ENCODE peak calls at places on chromosome 12, in six cellular contexts. One of them, this sample, is unnamed.

GRCh38 chr12:74148849-74149248 is 388.8 kb upstream of the ATXN7L3B start:
- DNase-seq in pancreas: no peak
- DNase-seq in stomach: no peak
- DNase-seq in brain microvascular endothelial cell: no peak
- DNase-seq in CD8-positive, alpha-beta T cell: no peak
- DNase-seq in CD8-positive, alpha-beta memory T cell: no peak
- DNase-seq in this sample: no peak

GRCh38 chr12:108729612-108730336 is 1.5 kb downstream of the CORO1C start:
- DNase-seq in CD8-positive, alpha-beta memory T cell: no peak
- DNase-seq in CD8-positive, alpha-beta T cell: no peak
- DNase-seq in stomach: no peak
- DNase-seq in pancreas: no peak
- DNase-seq in brain microvascular endothelial cell: peak; percentile 49
- DNase-seq in this sample: peak; percentile 54

GRCh38 chr12:54740882-54741281 is 92.7 kb upstream of the DCD start:
- DNase-seq in stomach: no peak
- DNase-seq in brain microvascular endothelial cell: no peak
- DNase-seq in CD8-positive, alpha-beta T cell: no peak
- DNase-seq in CD8-positive, alpha-beta memory T cell: no peak
- DNase-seq in pancreas: no peak
- DNase-seq in this sample: no peak

GRCh38 chr12:93805736-93806141 is 128.6 kb downstream of the CRADD start:
- DNase-seq in CD8-positive, alpha-beta memory T cell: no peak
- DNase-seq in pancreas: no peak
- DNase-seq in brain microvascular endothelial cell: no peak
- DNase-seq in stomach: no peak
- DNase-seq in CD8-positive, alpha-beta T cell: no peak
- DNase-seq in this sample: no peak

GRCh38 chr12:131568336-131568735 is 142.6 kb upstream of the SFSWAP start:
- DNase-seq in stomach: no peak
- DNase-seq in brain microvascular endothelial cell: no peak
- DNase-seq in CD8-positive, alpha-beta memory T cell: no peak
- DNase-seq in CD8-positive, alpha-beta T cell: no peak
- DNase-seq in pancreas: no peak
- DNase-seq in this sample: no peak

GRCh38 chr12:57764662-57765002 is 2.2 kb downstream of the CYP27B1 start:
- DNase-seq in stomach: no peak
- DNase-seq in CD8-positive, alpha-beta memory T cell: no peak
- DNase-seq in CD8-positive, alpha-beta T cell: no peak
- DNase-seq in pancreas: peak; percentile 79
- DNase-seq in brain microvascular endothelial cell: no peak
- DNase-seq in this sample: no peak

GRCh38 chr12:29160230-29160629 is 11.2 kb downstream of the FAR2 start:
- DNase-seq in brain microvascular endothelial cell: no peak
- DNase-seq in CD8-positive, alpha-beta T cell: no peak
- DNase-seq in stomach: no peak
- DNase-seq in pancreas: no peak
- DNase-seq in CD8-positive, alpha-beta memory T cell: no peak
- DNase-seq in this sample: no peak

GRCh38 chr12:55696796-55697462 is 10.8 kb downstream of the ITGA7 start:
- DNase-seq in CD8-positive, alpha-beta T cell: no peak
- DNase-seq in pancreas: no peak
- DNase-seq in brain microvascular endothelial cell: no peak
- DNase-seq in stomach: no peak
- DNase-seq in CD8-positive, alpha-beta memory T cell: no peak
- DNase-seq in this sample: no peak

GRCh38 chr12:54135621-54136027 is 53.2 kb downstream of the SMUG1 start:
- DNase-seq in pancreas: no peak
- DNase-seq in stomach: peak; percentile 85
- DNase-seq in CD8-positive, alpha-beta memory T cell: no peak
- DNase-seq in brain microvascular endothelial cell: no peak
- DNase-seq in CD8-positive, alpha-beta T cell: no peak
- DNase-seq in this sample: no peak

GRCh38 chr12:128339669-128340068 is 72.7 kb downstream of the TMEM132C start:
- DNase-seq in stomach: no peak
- DNase-seq in CD8-positive, alpha-beta memory T cell: no peak
- DNase-seq in brain microvascular endothelial cell: no peak
- DNase-seq in CD8-positive, alpha-beta T cell: no peak
- DNase-seq in pancreas: no peak
- DNase-seq in this sample: no peak

GRCh38 chr12:2034633-2035420 is 18.0 kb upstream of the CACNA1C start:
- DNase-seq in stomach: peak; percentile 90
- DNase-seq in pancreas: peak; percentile 90
- DNase-seq in CD8-positive, alpha-beta memory T cell: peak; percentile 84
- DNase-seq in CD8-positive, alpha-beta T cell: peak; percentile 83
- DNase-seq in brain microvascular endothelial cell: peak; percentile 40
- DNase-seq in this sample: peak; percentile 69

GRCh38 chr12:124456652-124457152 is 110.7 kb downstream of the NCOR2 start:
- DNase-seq in pancreas: no peak
- DNase-seq in brain microvascular endothelial cell: no peak
- DNase-seq in CD8-positive, alpha-beta T cell: peak; percentile 57
- DNase-seq in stomach: no peak
- DNase-seq in CD8-positive, alpha-beta memory T cell: peak; percentile 57
- DNase-seq in this sample: no peak

GRCh38 chr12:12333980-12334709 is 15.9 kb downstream of the MANSC1 start:
- DNase-seq in pancreas: peak; percentile 59
- DNase-seq in stomach: peak; percentile 65
- DNase-seq in brain microvascular endothelial cell: peak; percentile 18
- DNase-seq in CD8-positive, alpha-beta T cell: peak; percentile 61
- DNase-seq in CD8-positive, alpha-beta memory T cell: peak; percentile 51
- DNase-seq in this sample: no peak

GRCh38 chr12:47834199-47835016 is 14.7 kb upstream of the HDAC7 start:
- DNase-seq in CD8-positive, alpha-beta T cell: no peak
- DNase-seq in brain microvascular endothelial cell: no peak
- DNase-seq in CD8-positive, alpha-beta memory T cell: no peak
- DNase-seq in pancreas: no peak
- DNase-seq in stomach: no peak
- DNase-seq in this sample: no peak

GRCh38 chr12:91317324-91317723 is 134.7 kb upstream of the DCN start:
- DNase-seq in pancreas: no peak
- DNase-seq in brain microvascular endothelial cell: no peak
- DNase-seq in CD8-positive, alpha-beta T cell: no peak
- DNase-seq in stomach: no peak
- DNase-seq in CD8-positive, alpha-beta memory T cell: no peak
- DNase-seq in this sample: no peak

GRCh38 chr12:16606117-16606200 is at the start of gene LMO3:
- DNase-seq in CD8-positive, alpha-beta memory T cell: no peak
- DNase-seq in pancreas: no peak
- DNase-seq in brain microvascular endothelial cell: no peak
- DNase-seq in CD8-positive, alpha-beta T cell: no peak
- DNase-seq in stomach: no peak
- DNase-seq in this sample: no peak

GRCh38 chr12:16605666-16606116 is 271 bp downstream of the LMO3 start:
- DNase-seq in stomach: no peak
- DNase-seq in brain microvascular endothelial cell: no peak
- DNase-seq in CD8-positive, alpha-beta T cell: no peak
- DNase-seq in pancreas: no peak
- DNase-seq in CD8-positive, alpha-beta memory T cell: no peak
- DNase-seq in this sample: no peak

GRCh38 chr12:16603916-16604575 is 1.9 kb downstream of the LMO3 start:
- DNase-seq in CD8-positive, alpha-beta T cell: no peak
- DNase-seq in brain microvascular endothelial cell: no peak
- DNase-seq in stomach: no peak
- DNase-seq in pancreas: no peak
- DNase-seq in CD8-positive, alpha-beta memory T cell: no peak
- DNase-seq in this sample: no peak

GRCh38 chr12:16603265-16603915 is 2.6 kb downstream of the LMO3 start:
- DNase-seq in pancreas: no peak
- DNase-seq in CD8-positive, alpha-beta memory T cell: no peak
- DNase-seq in stomach: no peak
- DNase-seq in CD8-positive, alpha-beta T cell: no peak
- DNase-seq in brain microvascular endothelial cell: no peak
- DNase-seq in this sample: no peak

DNA sequence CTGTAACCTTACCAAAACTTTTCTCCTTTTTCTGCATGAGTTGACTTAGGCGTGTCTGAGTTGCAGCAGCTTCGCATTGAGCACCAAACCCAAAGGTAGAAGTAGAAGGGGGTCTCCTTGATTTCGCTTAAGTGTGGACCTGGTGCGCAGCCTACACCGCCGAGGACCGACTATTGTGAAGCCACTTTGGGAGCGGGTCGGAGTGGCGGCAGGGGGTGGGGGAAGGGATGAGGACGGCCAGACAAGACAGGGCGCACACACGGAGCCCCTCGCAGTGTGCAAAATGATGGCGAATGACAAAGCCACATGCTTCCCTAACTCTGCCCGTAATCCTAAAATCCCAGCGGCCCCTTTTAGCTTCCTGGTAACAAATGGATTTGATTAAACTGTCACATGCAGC is 1.1 kb downstream of the LMO3 start:
- DNase-seq in pancreas: no peak
- DNase-seq in CD8-positive, alpha-beta T cell: no peak
- DNase-seq in CD8-positive, alpha-beta memory T cell: no peak
- DNase-seq in brain microvascular endothelial cell: no peak
- DNase-seq in stomach: no peak
- DNase-seq in this sample: no peak
- H3K27ac ChIP-seq in pancreas: peak overlapping the region; percentile 88
- H3K27ac ChIP-seq in CD8-positive, alpha-beta T cell: no peak overlapping the region
- H3K27ac ChIP-seq in CD8-positive, alpha-beta memory T cell: no peak overlapping the region
- H3K27ac ChIP-seq in brain microvascular endothelial cell: no peak overlapping the region
- H3K27ac ChIP-seq in stomach: no peak overlapping the region
- H3K27ac ChIP-seq in this sample: no peak overlapping the region

GRCh38 chr12:6225630-6226001 is 25.4 kb downstream of the CD9 start:
- DNase-seq in CD8-positive, alpha-beta T cell: no peak
- DNase-seq in CD8-positive, alpha-beta memory T cell: no peak
- DNase-seq in pancreas: no peak
- DNase-seq in brain microvascular endothelial cell: no peak
- DNase-seq in stomach: no peak
- DNase-seq in this sample: no peak

GRCh38 chr12:6221146-6221545 is 20.9 kb downstream of the CD9 start:
- DNase-seq in brain microvascular endothelial cell: no peak
- DNase-seq in stomach: no peak
- DNase-seq in pancreas: no peak
- DNase-seq in CD8-positive, alpha-beta T cell: no peak
- DNase-seq in CD8-positive, alpha-beta memory T cell: no peak
- DNase-seq in this sample: no peak

GRCh38 chr12:6224550-6224949 is 24.4 kb downstream of the CD9 start:
- DNase-seq in CD8-positive, alpha-beta memory T cell: no peak
- DNase-seq in brain microvascular endothelial cell: no peak
- DNase-seq in stomach: no peak
- DNase-seq in CD8-positive, alpha-beta T cell: no peak
- DNase-seq in pancreas: no peak
- DNase-seq in this sample: no peak

GRCh38 chr12:6222009-6222702 is 22.0 kb downstream of the CD9 start:
- DNase-seq in brain microvascular endothelial cell: no peak
- DNase-seq in pancreas: no peak
- DNase-seq in CD8-positive, alpha-beta T cell: no peak
- DNase-seq in stomach: peak; percentile 70
- DNase-seq in CD8-positive, alpha-beta memory T cell: no peak
- DNase-seq in this sample: no peak

GRCh38 chr12:6223545-6223944 is 23.3 kb downstream of the CD9 start:
- DNase-seq in stomach: no peak
- DNase-seq in CD8-positive, alpha-beta T cell: no peak
- DNase-seq in brain microvascular endothelial cell: no peak
- DNase-seq in pancreas: no peak
- DNase-seq in CD8-positive, alpha-beta memory T cell: no peak
- DNase-seq in this sample: no peak
- H3K27ac ChIP-seq in stomach: peak overlapping the region; percentile 90
- H3K27ac ChIP-seq in CD8-positive, alpha-beta T cell: no peak overlapping the region
- H3K27ac ChIP-seq in brain microvascular endothelial cell: no peak overlapping the region
- H3K27ac ChIP-seq in pancreas: no peak overlapping the region
- H3K27ac ChIP-seq in CD8-positive, alpha-beta memory T cell: no peak overlapping the region
- H3K27ac ChIP-seq in this sample: peak overlapping the region; percentile 97

GRCh38 chr12:43292699-43293098 is 259.3 kb downstream of the ADAMTS20 start:
- DNase-seq in CD8-positive, alpha-beta T cell: no peak
- DNase-seq in CD8-positive, alpha-beta memory T cell: no peak
- DNase-seq in pancreas: no peak
- DNase-seq in brain microvascular endothelial cell: no peak
- DNase-seq in stomach: no peak
- DNase-seq in this sample: no peak

GRCh38 chr12:43294147-43294546 is 257.9 kb downstream of the ADAMTS20 start:
- DNase-seq in CD8-positive, alpha-beta T cell: no peak
- DNase-seq in brain microvascular endothelial cell: no peak
- DNase-seq in pancreas: no peak
- DNase-seq in stomach: no peak
- DNase-seq in CD8-positive, alpha-beta memory T cell: no peak
- DNase-seq in this sample: no peak

GRCh38 chr12:43294881-43295280 is 257.1 kb downstream of the ADAMTS20 start:
- DNase-seq in stomach: no peak
- DNase-seq in pancreas: no peak
- DNase-seq in CD8-positive, alpha-beta T cell: no peak
- DNase-seq in brain microvascular endothelial cell: no peak
- DNase-seq in CD8-positive, alpha-beta memory T cell: no peak
- DNase-seq in this sample: no peak

GRCh38 chr12:43291516-43291915 is 260.5 kb downstream of the ADAMTS20 start:
- DNase-seq in pancreas: no peak
- DNase-seq in stomach: no peak
- DNase-seq in CD8-positive, alpha-beta T cell: no peak
- DNase-seq in brain microvascular endothelial cell: peak; percentile 86
- DNase-seq in CD8-positive, alpha-beta memory T cell: no peak
- DNase-seq in this sample: no peak

GRCh38 chr12:43293396-43293795 is 258.6 kb downstream of the ADAMTS20 start:
- DNase-seq in stomach: no peak
- DNase-seq in CD8-positive, alpha-beta T cell: no peak
- DNase-seq in CD8-positive, alpha-beta memory T cell: no peak
- DNase-seq in pancreas: no peak
- DNase-seq in brain microvascular endothelial cell: no peak
- DNase-seq in this sample: no peak
- H3K27ac ChIP-seq in stomach: no peak overlapping the region
- H3K27ac ChIP-seq in CD8-positive, alpha-beta T cell: no peak overlapping the region
- H3K27ac ChIP-seq in CD8-positive, alpha-beta memory T cell: no peak overlapping the region
- H3K27ac ChIP-seq in pancreas: no peak overlapping the region
- H3K27ac ChIP-seq in brain microvascular endothelial cell: peak overlapping the region; percentile 31
- H3K27ac ChIP-seq in this sample: no peak overlapping the region

GRCh38 chr12:46386877-46387629 is 14.5 kb upstream of the SLC38A2 start:
- DNase-seq in stomach: no peak
- DNase-seq in CD8-positive, alpha-beta T cell: no peak
- DNase-seq in brain microvascular endothelial cell: peak; percentile 56
- DNase-seq in pancreas: no peak
- DNase-seq in CD8-positive, alpha-beta memory T cell: no peak
- DNase-seq in this sample: no peak

GRCh38 chr12:46383654-46384450 is 11.3 kb upstream of the SLC38A2 start:
- DNase-seq in pancreas: peak; percentile 91
- DNase-seq in brain microvascular endothelial cell: peak; percentile 95
- DNase-seq in CD8-positive, alpha-beta T cell: peak; percentile 74
- DNase-seq in stomach: peak; percentile 94
- DNase-seq in CD8-positive, alpha-beta memory T cell: peak; percentile 66
- DNase-seq in this sample: peak; percentile 41

GRCh38 chr12:46386360-46386867 is 13.8 kb upstream of the SLC38A2 start:
- DNase-seq in stomach: no peak
- DNase-seq in pancreas: no peak
- DNase-seq in CD8-positive, alpha-beta T cell: no peak
- DNase-seq in brain microvascular endothelial cell: peak; percentile 73
- DNase-seq in CD8-positive, alpha-beta memory T cell: no peak
- DNase-seq in this sample: peak; percentile 38

GRCh38 chr12:46384451-46385301 is 12.1 kb upstream of the SLC38A2 start:
- DNase-seq in pancreas: no peak
- DNase-seq in stomach: no peak
- DNase-seq in CD8-positive, alpha-beta memory T cell: no peak
- DNase-seq in CD8-positive, alpha-beta T cell: no peak
- DNase-seq in brain microvascular endothelial cell: no peak
- DNase-seq in this sample: no peak

DNA sequence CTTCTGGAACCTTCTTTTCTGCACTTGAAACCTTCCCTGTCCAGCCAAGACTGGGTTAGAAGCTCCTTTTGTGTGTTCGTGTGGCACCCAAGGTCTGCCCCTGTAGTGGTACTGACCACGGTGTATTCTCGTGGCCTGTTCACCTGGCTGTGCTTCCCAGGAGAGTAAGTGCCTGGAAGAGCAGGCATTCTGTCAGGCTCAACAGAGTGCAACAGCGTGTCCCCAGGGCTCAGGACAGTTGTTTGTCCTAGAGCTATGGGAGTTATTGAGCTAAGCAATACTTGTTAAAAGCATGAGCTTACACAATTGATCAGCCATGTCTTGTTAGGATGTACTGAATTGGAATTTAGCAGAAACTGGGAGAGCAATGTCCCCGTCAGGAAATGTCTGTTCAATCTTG is 12.9 kb upstream of the SLC38A2 start:
- DNase-seq in brain microvascular endothelial cell: no peak
- DNase-seq in CD8-positive, alpha-beta T cell: no peak
- DNase-seq in pancreas: no peak
- DNase-seq in CD8-positive, alpha-beta memory T cell: no peak
- DNase-seq in stomach: no peak
- DNase-seq in this sample: no peak
- H3K27ac ChIP-seq in brain microvascular endothelial cell: peak overlapping the region; percentile 97
- H3K27ac ChIP-seq in CD8-positive, alpha-beta T cell: no peak overlapping the region
- H3K27ac ChIP-seq in pancreas: peak overlapping the region; percentile 100
- H3K27ac ChIP-seq in CD8-positive, alpha-beta memory T cell: peak overlapping the region; percentile 93
- H3K27ac ChIP-seq in stomach: peak overlapping the region; percentile 99
- H3K27ac ChIP-seq in this sample: peak overlapping the region; percentile 90

This sample was measured in RWPE1.